ENCODE peak calls at places on chromosomes 4 and X, in six cellular contexts. One of them, this sample, is unnamed.

GRCh38 chr4:175238827-175239517 is 320.8 kb downstream of the ADAM29 start:
- DNase-seq in esophagus muscularis mucosa: no peak
- DNase-seq in A549: no peak
- DNase-seq in H1: no peak
- DNase-seq in ovary: no peak
- DNase-seq in sigmoid colon: no peak
- DNase-seq in this sample: no peak

GRCh38 chr4:142683997-142684396 is 162.1 kb downstream of the INPP4B start:
- DNase-seq in sigmoid colon: no peak
- DNase-seq in esophagus muscularis mucosa: no peak
- DNase-seq in H1: no peak
- DNase-seq in ovary: no peak
- DNase-seq in A549: no peak
- DNase-seq in this sample: no peak

GRCh38 chrX:54641530-54641929 is 111.5 kb downstream of the GNL3L start:
- DNase-seq in ovary: no peak
- DNase-seq in sigmoid colon: no peak
- DNase-seq in esophagus muscularis mucosa: no peak
- DNase-seq in H1: no peak
- DNase-seq in A549: no peak
- DNase-seq in this sample: no peak

GRCh38 chr4:48792348-48793006 is 12.4 kb upstream of the FRYL start:
- DNase-seq in ovary: no peak
- DNase-seq in A549: no peak
- DNase-seq in sigmoid colon: no peak
- DNase-seq in H1: no peak
- DNase-seq in esophagus muscularis mucosa: no peak
- DNase-seq in this sample: no peak

GRCh38 chr4:27635936-27636913 is 775.6 kb downstream of the STIM2 start:
- DNase-seq in A549: no peak
- DNase-seq in H1: no peak
- DNase-seq in ovary: no peak
- DNase-seq in esophagus muscularis mucosa: no peak
- DNase-seq in sigmoid colon: no peak
- DNase-seq in this sample: no peak

GRCh38 chr4:25842229-25842840 is 20.5 kb downstream of the SEL1L3 start:
- DNase-seq in A549: no peak
- DNase-seq in ovary: no peak
- DNase-seq in sigmoid colon: no peak
- DNase-seq in H1: peak
- DNase-seq in esophagus muscularis mucosa: no peak
- DNase-seq in this sample: no peak

GRCh38 chr4:25750874-25751273 is 95.2 kb downstream of the SLC34A2 start:
- DNase-seq in A549: no peak
- DNase-seq in ovary: no peak
- DNase-seq in H1: no peak
- DNase-seq in esophagus muscularis mucosa: no peak
- DNase-seq in sigmoid colon: no peak
- DNase-seq in this sample: no peak

GRCh38 chr4:87046111-87046510 is 111.3 kb downstream of the AFF1 start:
- DNase-seq in ovary: no peak
- DNase-seq in sigmoid colon: no peak
- DNase-seq in A549: no peak
- DNase-seq in H1: no peak
- DNase-seq in esophagus muscularis mucosa: no peak
- DNase-seq in this sample: no peak

GRCh38 chr4:123777297-123777859 is 380.8 kb downstream of the SPRY1 start:
- DNase-seq in ovary: no peak
- DNase-seq in H1: no peak
- DNase-seq in esophagus muscularis mucosa: no peak
- DNase-seq in sigmoid colon: peak
- DNase-seq in A549: no peak
- DNase-seq in this sample: no peak

GRCh38 chrX:275476-275966 is 5.7 kb upstream of the PLCXD1 start:
- DNase-seq in ovary: no peak
- DNase-seq in H1: peak
- DNase-seq in sigmoid colon: no peak
- DNase-seq in esophagus muscularis mucosa: no peak
- DNase-seq in A549: no peak
- DNase-seq in this sample: no peak

GRCh38 chrX:71210829-71211228 is 12.2 kb upstream of the GJB1 start:
- DNase-seq in esophagus muscularis mucosa: no peak
- DNase-seq in H1: no peak
- DNase-seq in ovary: no peak
- DNase-seq in sigmoid colon: no peak
- DNase-seq in A549: no peak
- DNase-seq in this sample: no peak

GRCh38 chr4:37537484-37537883 is 148.7 kb downstream of the RELL1 start:
- DNase-seq in A549: no peak
- DNase-seq in H1: no peak
- DNase-seq in ovary: no peak
- DNase-seq in esophagus muscularis mucosa: no peak
- DNase-seq in sigmoid colon: no peak
- DNase-seq in this sample: no peak

GRCh38 chr4:146029147-146029546 is 90.5 kb upstream of the ZNF827 start:
- DNase-seq in A549: no peak
- DNase-seq in ovary: no peak
- DNase-seq in sigmoid colon: no peak
- DNase-seq in H1: no peak
- DNase-seq in esophagus muscularis mucosa: no peak
- DNase-seq in this sample: no peak

GRCh38 chrX:41921492-41922124 is 1.7 kb downstream of the CASK start:
- DNase-seq in H1: no peak
- DNase-seq in sigmoid colon: no peak
- DNase-seq in A549: no peak
- DNase-seq in esophagus muscularis mucosa: no peak
- DNase-seq in ovary: no peak
- DNase-seq in this sample: no peak

DNA sequence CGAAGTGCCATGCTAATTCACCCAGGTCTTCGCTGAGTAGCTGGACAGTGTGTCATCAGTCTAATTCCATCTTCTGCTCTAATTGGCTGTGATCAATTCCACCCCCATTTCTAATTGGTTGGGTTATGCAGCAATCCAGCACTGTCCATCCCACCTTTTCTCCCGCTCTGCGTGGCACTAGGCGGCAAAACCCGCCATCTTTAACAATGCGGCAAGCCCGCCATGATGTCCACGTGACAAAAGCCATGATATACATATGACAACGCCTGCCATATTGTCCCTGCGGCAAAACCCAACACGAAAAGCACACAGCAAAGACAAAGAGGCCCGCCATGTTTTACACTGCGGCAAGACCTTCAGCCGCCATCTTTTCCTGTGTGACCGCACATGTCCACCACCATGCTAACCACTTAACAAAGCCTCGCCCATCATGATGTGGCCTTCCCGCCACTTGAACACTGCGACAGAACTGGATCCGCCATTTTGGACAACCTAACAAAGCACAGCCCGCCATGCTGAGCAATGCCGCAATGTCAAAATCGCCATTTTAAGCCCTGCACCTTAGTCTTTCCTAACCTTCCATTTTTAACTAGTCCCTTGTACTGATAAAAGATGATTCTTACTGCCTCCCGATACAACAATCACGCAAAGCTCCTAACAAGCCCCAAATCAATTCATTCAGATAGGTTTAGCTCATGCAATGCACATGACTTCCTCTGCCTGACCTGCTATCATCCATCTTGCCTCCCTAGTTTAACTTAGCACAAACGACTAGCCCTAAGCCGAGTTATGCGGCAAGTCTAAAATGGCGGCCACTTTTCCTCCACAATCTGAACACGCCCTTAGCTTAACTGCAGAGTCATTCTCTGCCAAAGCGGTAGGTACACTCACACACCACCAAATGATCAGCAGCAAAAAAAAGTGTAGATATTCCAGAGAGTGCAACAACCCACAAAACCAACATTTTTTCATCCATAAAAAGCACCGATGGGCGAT is 288.3 kb downstream of the CHIC1 start:
- DNase-seq in esophagus muscularis mucosa: no peak
- DNase-seq in ovary: peak
- DNase-seq in sigmoid colon: peak
- DNase-seq in H1: no peak
- DNase-seq in A549: no peak
- DNase-seq in this sample: no peak
- TF ChIP-seq EP300 in esophagus muscularis mucosa: no peak
- TF ChIP-seq EP300 in ovary: no peak
- TF ChIP-seq EP300 in sigmoid colon: no peak
- TF ChIP-seq EP300 in H1: no peak
- TF ChIP-seq EP300 in A549: no peak
- TF ChIP-seq EP300 in this sample: no peak

DNA sequence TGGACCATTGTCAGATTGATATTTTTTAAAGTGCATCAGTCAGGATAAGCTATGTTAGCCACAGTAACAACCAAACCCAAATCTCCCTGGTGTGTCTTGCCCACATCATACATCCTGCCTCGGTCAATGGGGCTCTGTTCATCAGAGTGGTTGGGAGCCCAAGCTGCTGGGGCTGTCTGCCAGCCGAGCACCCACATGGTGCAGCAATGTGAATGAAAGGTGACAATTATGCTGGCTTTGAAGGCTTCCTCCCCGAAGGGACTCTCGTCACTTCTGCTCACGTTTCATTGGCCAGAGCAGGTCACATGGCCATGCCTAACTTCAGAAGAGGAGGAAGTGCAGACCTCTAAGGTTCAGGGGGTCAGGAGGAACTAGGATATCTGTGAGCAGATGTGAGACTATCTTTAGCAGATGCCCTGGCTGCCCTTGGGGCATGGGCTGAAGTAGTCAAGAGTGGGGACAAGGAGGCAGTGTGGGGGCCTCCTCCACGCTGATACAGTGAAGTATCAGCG is 1.3 kb upstream of the JAKMIP1 start:
- DNase-seq in A549: no peak
- DNase-seq in esophagus muscularis mucosa: no peak
- DNase-seq in H1: no peak
- DNase-seq in sigmoid colon: peak
- DNase-seq in ovary: no peak
- DNase-seq in this sample: no peak
- H3K27ac ChIP-seq in A549: no peak
- H3K27ac ChIP-seq in esophagus muscularis mucosa: no peak
- H3K27ac ChIP-seq in H1: no peak
- H3K27ac ChIP-seq in sigmoid colon: no peak
- H3K27ac ChIP-seq in ovary: no peak
- H3K27ac ChIP-seq in this sample: no peak

GRCh38 chr4:173520921-173521473 is 9.0 kb downstream of the HAND2 start:
- DNase-seq in H1: no peak
- DNase-seq in esophagus muscularis mucosa: peak
- DNase-seq in ovary: no peak
- DNase-seq in sigmoid colon: peak
- DNase-seq in A549: no peak
- DNase-seq in this sample: no peak

GRCh38 chr4:173521474-173522159 is 8.4 kb downstream of the HAND2 start:
- DNase-seq in ovary: peak
- DNase-seq in A549: no peak
- DNase-seq in esophagus muscularis mucosa: no peak
- DNase-seq in H1: peak
- DNase-seq in sigmoid colon: peak
- DNase-seq in this sample: no peak

GRCh38 chr4:173524218-173525117 is 5.6 kb downstream of the HAND2 start:
- DNase-seq in sigmoid colon: peak
- DNase-seq in A549: no peak
- DNase-seq in esophagus muscularis mucosa: peak
- DNase-seq in ovary: no peak
- DNase-seq in H1: no peak
- DNase-seq in this sample: no peak

GRCh38 chr4:173522874-173523395 is 7.1 kb downstream of the HAND2 start:
- DNase-seq in ovary: no peak
- DNase-seq in H1: no peak
- DNase-seq in esophagus muscularis mucosa: no peak
- DNase-seq in A549: no peak
- DNase-seq in sigmoid colon: no peak
- DNase-seq in this sample: no peak

GRCh38 chr4:173522160-173522873 is 7.7 kb downstream of the HAND2 start:
- DNase-seq in H1: peak
- DNase-seq in sigmoid colon: peak
- DNase-seq in ovary: peak
- DNase-seq in A549: no peak
- DNase-seq in esophagus muscularis mucosa: peak
- DNase-seq in this sample: peak
- TF ChIP-seq CTCF in H1: no peak
- TF ChIP-seq CTCF in sigmoid colon: no peak
- TF ChIP-seq CTCF in ovary: peak
- TF ChIP-seq CTCF in A549: no peak
- TF ChIP-seq CTCF in esophagus muscularis mucosa: no peak
- TF ChIP-seq CTCF in this sample: no peak

DNA sequence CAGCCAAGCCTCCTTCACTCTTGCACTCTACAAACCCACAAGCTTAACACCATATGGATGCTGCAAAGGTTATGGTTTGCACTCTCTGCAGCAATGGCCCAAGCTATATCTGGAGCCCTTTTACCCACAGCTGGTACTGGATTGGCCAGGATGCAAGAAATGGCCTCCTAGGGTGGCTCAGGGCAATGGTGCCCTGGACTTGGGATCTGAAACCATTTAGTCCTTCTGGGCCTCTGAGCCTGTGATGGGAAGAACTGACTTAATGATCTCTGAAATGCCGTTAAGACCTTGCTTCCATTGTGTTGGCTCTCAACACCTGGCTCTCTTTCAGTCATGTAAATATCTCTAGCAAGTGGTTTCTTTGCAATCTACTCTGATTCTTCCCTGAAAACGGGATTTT is 626.0 kb downstream of the KCTD8 start:
- DNase-seq in H1: no peak
- DNase-seq in sigmoid colon: no peak
- DNase-seq in esophagus muscularis mucosa: no peak
- DNase-seq in A549: no peak
- DNase-seq in ovary: no peak
- DNase-seq in this sample: no peak
- TF ChIP-seq EP300 in H1: no peak
- TF ChIP-seq EP300 in sigmoid colon: no peak
- TF ChIP-seq EP300 in esophagus muscularis mucosa: no peak
- TF ChIP-seq EP300 in A549: no peak
- TF ChIP-seq EP300 in ovary: no peak
- TF ChIP-seq EP300 in this sample: no peak

GRCh38 chr4:89497517-89498308 is 190.1 kb upstream of the GPRIN3 start:
- DNase-seq in sigmoid colon: no peak
- DNase-seq in esophagus muscularis mucosa: no peak
- DNase-seq in ovary: no peak
- DNase-seq in H1: no peak
- DNase-seq in A549: no peak
- DNase-seq in this sample: no peak
- H3K27ac ChIP-seq in sigmoid colon: no peak
- H3K27ac ChIP-seq in esophagus muscularis mucosa: no peak
- H3K27ac ChIP-seq in ovary: no peak
- H3K27ac ChIP-seq in H1: no peak
- H3K27ac ChIP-seq in A549: no peak
- H3K27ac ChIP-seq in this sample: no peak

DNA sequence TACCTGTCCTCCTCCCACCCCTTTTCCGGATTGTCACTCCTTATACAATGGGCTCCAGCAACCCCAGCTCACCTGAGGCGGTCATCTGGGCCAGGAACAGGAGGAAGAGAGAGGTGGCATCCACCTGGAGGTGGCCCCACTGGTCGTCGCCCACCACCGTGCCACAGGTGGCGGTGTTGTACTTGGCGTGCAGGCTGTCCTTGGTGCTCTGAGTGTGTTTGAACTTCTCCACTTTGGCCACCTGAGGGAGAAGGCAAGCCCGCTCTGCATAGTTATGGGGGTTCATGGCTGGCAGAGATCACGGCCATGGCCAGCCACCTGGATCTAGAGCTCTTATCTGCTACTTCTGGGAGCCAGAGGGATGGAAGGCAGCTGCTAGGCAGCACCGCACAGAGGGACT is 32.9 kb downstream of the PHKA2 start:
- DNase-seq in esophagus muscularis mucosa: no peak
- DNase-seq in A549: no peak
- DNase-seq in H1: no peak
- DNase-seq in sigmoid colon: no peak
- DNase-seq in ovary: no peak
- DNase-seq in this sample: no peak
- TF ChIP-seq CTCF in esophagus muscularis mucosa: no peak
- TF ChIP-seq CTCF in A549: no peak
- TF ChIP-seq CTCF in H1: peak
- TF ChIP-seq CTCF in sigmoid colon: no peak
- TF ChIP-seq CTCF in ovary: no peak
- TF ChIP-seq CTCF in this sample: no peak